ENCODE peak calls at places on chromosomes 2 and 18, in eight cellular contexts. N, W, L, G, K, B, T and E are unnamed samples. For H3K4me1, the result is how much of the 10 kb centered on the place peaks cover.

GRCh38 chr2:44170337-44170736 is 1.7 kb downstream of the PPM1B start:
- DNase-seq in N (no peak), W (no peak), L (peak), G (no peak), K (no peak), B (no peak), T (no peak), E (no peak)

GRCh38 chr2:67755511-67755910 is 307.3 kb downstream of the C1D start:
- DNase-seq in N (no peak), W (no peak), L (no peak), G (no peak), K (no peak), B (no peak), T (no peak), E (no peak)

GRCh38 chr2:75516378-75517122 is 44.2 kb downstream of the EVA1A start:
- DNase-seq in N (no peak), W (no peak), L (no peak), G (no peak), K (no peak), B (no peak), T (no peak), E (no peak)

GRCh38 chr2:221100467-221101089 is 471.5 kb downstream of the EPHA4 start:
- DNase-seq in N (no peak), W (no peak), L (no peak), G (no peak), K (no peak), B (peak), T (no peak), E (peak)

GRCh38 chr18:22347624-22348511 is 69.8 kb downstream of the CTAGE1 start:
- DNase-seq in N (peak), W (no peak), L (peak), G (no peak), K (no peak), B (no peak), T (peak), E (no peak)

GRCh38 chr2:219387284-219388126 is at the start of gene DNPEP:
- DNase-seq in N (peak), W (peak), L (peak), G (peak), K (peak), B (peak), T (peak), E (peak)

GRCh38 chr2:134142341-134142738 is 111.5 kb upstream of the MGAT5 start:
- DNase-seq in N (no peak), W (no peak), L (no peak), G (no peak), K (no peak), B (no peak), T (no peak), E (no peak)

GRCh38 chr2:207143474-207144190 is 22.1 kb downstream of the KLF7 start:
- DNase-seq in N (peak), W (no peak), L (no peak), G (peak), K (peak), B (peak), T (peak), E (no peak)

GRCh38 chr2:8623958-8624591 is 57.8 kb upstream of the ID2 start:
- DNase-seq in N (no peak), W (no peak), L (no peak), G (no peak), K (no peak), B (no peak), T (no peak), E (peak)

GRCh38 chr2:48713647-48714046 is 41.9 kb downstream of the LHCGR start:
- DNase-seq in N (no peak), W (no peak), L (no peak), G (no peak), K (no peak), B (no peak), T (no peak), E (no peak)

GRCh38 chr2:240965905-240966456 is 32.4 kb upstream of the SNED1 start:
- DNase-seq in N (peak), W (no peak), L (no peak), G (peak), K (peak), B (no peak), T (peak), E (no peak)

GRCh38 chr2:227280895-227281294 is 44.2 kb upstream of the MFF start:
- DNase-seq in N (no peak), W (no peak), L (no peak), G (no peak), K (no peak), B (no peak), T (no peak), E (no peak)

GRCh38 chr2:240886678-240887574 is 9.0 kb downstream of the MAB21L4 start:
- DNase-seq in N (no peak), W (no peak), L (no peak), G (no peak), K (peak), B (no peak), T (no peak), E (no peak)

GRCh38 chr2:11750917-11751316 is 4.5 kb downstream of the LPIN1 start:
- DNase-seq in N (no peak), W (no peak), L (peak), G (no peak), K (no peak), B (no peak), T (no peak), E (no peak)

GRCh38 chr2:62110415-62111025 is 85.4 kb upstream of the B3GNT2 start:
- DNase-seq in N (no peak), W (no peak), L (no peak), G (no peak), K (no peak), B (no peak), T (no peak), E (no peak)

GRCh38 chr2:54668711-54669110 is 54.8 kb upstream of the EML6 start:
- DNase-seq in N (no peak), W (no peak), L (no peak), G (no peak), K (no peak), B (no peak), T (no peak), E (no peak)

GRCh38 chr2:226410212-226410611 is 389.4 kb downstream of the IRS1 start:
- DNase-seq in N (no peak), W (no peak), L (no peak), G (no peak), K (no peak), B (no peak), T (no peak), E (no peak)

GRCh38 chr18:79326413-79327198 is 69.1 kb upstream of the NFATC1 start:
- DNase-seq in N (no peak), W (no peak), L (no peak), G (no peak), K (no peak), B (no peak), T (no peak), E (no peak)

GRCh38 chr2:85981579-85982247 is 92.9 kb upstream of the ST3GAL5 start:
- DNase-seq in N (no peak), W (no peak), L (no peak), G (no peak), K (no peak), B (no peak), T (no peak), E (no peak)

GRCh38 chr2:1055014-1055595 is 104.5 kb downstream of the SNTG2 start:
- DNase-seq in N (no peak), W (no peak), L (no peak), G (no peak), K (no peak), B (no peak), T (no peak), E (no peak)

DNA sequence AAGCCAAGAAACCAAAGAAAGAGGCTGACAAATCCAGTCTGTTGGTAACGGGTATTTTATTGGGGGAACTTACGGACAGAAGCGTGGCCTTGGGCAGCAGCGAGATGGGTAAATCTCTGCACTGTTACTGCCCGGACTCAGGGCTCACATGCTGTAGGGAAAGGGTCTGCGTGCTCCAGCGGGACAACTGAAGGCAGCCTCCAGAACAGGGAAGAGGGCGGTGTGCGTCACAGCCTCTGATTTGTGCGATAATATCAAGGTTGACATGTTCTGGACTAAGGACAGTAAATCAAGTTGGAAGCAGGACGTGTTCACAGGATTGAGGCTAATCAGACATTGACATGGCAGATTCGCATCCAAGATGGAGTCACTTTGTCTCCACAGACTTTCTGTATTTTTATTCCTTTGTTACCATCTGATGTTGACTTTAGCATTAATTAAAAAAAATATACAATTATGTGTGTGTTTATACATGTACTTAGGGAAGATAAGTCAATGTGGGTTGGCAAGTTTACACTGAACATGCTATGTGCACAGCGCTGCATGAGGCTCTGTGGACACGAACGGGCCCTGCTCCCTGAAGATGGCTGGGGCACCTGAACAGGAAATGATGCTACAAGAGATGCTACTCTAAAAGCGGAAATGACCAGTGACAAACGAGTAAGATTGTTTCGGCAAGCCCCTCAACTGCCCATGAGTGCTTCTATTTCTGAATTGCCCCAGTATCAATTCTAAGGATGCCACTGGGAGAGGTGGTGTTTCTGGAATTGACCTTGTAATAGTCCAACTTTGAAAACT is 22.6 kb upstream of the DCDC2C start:
- DNase-seq in N (no peak), W (no peak), L (no peak), G (no peak), K (no peak), B (no peak), T (no peak), E (no peak)
- H3K4me3 ChIP-seq in N (no peak), W (no peak), L (no peak), G (no peak), K (no peak), B (no peak), T (no peak), E (no peak)

DNA sequence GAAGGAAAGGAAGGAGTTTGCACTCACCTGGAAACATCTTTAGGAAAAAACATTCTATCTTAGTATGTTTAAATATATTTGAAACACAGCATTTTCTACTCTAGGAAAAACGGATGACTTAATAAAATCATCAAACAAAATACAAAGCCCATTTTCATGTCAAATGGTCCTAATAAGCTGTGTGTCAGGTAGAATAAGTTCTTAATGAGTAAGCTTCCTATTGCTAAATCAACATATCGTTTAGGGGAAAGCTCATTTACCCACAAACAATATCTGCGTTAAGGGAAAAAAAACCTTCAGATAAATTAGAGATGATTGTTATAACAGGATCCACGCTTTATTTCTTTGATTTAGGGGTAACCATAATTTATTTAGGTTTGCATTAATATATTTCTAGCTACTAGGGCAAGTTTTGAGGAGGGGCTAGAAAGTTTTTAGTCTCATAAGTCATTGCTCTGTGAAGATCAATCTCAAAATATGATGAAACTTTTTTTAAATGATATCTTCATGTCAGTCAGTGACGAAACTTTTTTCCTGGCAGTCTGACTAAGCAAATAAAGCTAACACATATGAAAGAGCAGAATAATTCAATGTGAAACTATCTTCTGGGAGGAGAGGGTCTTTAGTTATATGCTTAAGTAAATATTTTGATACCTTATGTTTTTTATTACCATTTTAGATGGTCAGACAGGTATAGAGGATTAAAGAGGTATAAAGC is 147.1 kb downstream of the WDSUB1 start:
- DNase-seq in N (no peak), W (no peak), L (no peak), G (no peak), K (no peak), B (no peak), T (no peak), E (no peak)
- H3K4me1 ChIP-seq in N (under half), W (under half), L (under half), G (under half), K (under half), B (under half), T (half or more), E (under half)

DNA sequence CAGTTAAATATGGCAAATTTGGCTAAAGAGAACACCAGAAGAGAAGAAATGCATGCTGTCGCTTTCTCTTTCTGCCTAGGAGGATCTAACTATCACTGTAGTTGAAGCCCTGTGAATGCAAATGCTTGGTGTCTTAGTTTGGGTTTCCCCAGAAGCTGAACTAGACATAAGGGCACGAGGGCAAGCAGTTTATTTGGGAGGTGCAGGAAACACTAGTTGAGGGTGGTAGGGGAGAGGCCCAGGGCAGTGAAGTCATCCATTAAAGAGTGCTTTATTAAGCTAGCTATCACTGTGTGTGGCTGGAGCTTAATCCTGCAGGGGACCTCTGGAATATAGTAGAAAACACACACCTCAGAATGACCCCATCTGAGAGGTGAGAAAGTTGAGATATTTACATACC is 639.8 kb upstream of the ZEB2 start:
- DNase-seq in N (no peak), W (no peak), L (no peak), G (no peak), K (no peak), B (no peak), T (no peak), E (no peak)
- TF ChIP-seq CTCF in N (no peak), W (no peak), L (no peak), G (no peak), K (no peak), B (no peak), T (no peak), E (no peak)

DNA sequence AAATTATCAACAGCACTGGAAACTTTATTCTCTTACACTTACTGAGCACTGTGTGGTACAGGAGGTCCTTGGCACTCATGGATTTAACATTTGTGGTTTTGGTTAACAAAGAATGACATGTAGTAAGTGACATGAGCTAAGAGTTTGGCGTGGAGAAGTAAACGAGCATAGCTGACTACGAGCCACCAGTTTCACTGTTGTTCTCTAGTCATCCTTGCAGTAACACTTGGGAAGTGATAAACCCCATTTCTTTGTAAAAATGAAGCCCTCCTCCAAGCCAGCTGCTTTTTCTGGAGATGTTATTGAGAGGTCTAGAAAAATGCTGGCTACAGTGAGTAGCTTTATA is 32.7 kb downstream of the QPCT start:
- DNase-seq in N (no peak), W (no peak), L (peak), G (peak), K (no peak), B (no peak), T (no peak), E (no peak)
- H3K4me3 ChIP-seq in N (no peak), W (no peak), L (no peak), G (no peak), K (peak), B (no peak), T (no peak), E (no peak)

GRCh38 chr18:10318686-10318960 is 135.8 kb upstream of the APCDD1 start:
- DNase-seq in N (no peak), W (no peak), L (no peak), G (no peak), K (no peak), B (peak), T (no peak), E (no peak)
- H3K4me1 ChIP-seq in N (under half), W (under half), L (under half), G (under half), K (under half), B (under half), T (under half), E (under half)